ENCODE peak calls at places on chromosome 4, in ten cellular contexts. B is CD8-positive, alpha-beta memory T cell; N is amniotic stem cell; O is EL; T is renal cortical epithelial cell; L is H4; D is ureter; E is amygdala; H is mucosa of descending colon; M is CD4-positive, CD25-positive, alpha-beta regulatory T cell. Q is an unnamed sample.

GRCh38 chr4:173529505-173530325 is at the start of gene HAND2:
- DNase-seq in N (peak; percentile 76), E (no peak), D (no peak), T (no peak), L (peak; percentile 58), O (peak; percentile 68), M (no peak), B (no peak), H (peak; percentile 48), Q (no peak)

GRCh38 chr4:42280327-42281095 is 116.8 kb upstream of the SHISA3 start:
- DNase-seq in O (peak; percentile 25), L (peak; percentile 36), B (no peak), D (no peak), E (no peak), M (no peak), H (peak; percentile 22), T (peak; percentile 25), N (no peak), Q (peak; percentile 33)

GRCh38 chr4:8745036-8745827 is 126.4 kb downstream of the HMX1 start:
- DNase-seq in L (no peak), D (peak; percentile 20), E (no peak), M (no peak), O (no peak), T (no peak), H (no peak), N (no peak), B (no peak), Q (no peak)

GRCh38 chr4:13543648-13544555 is at the start of gene NKX3-2:
- DNase-seq in N (no peak), M (no peak), D (no peak), E (no peak), T (no peak), L (no peak), O (peak; percentile 33), H (no peak), B (no peak), Q (no peak)

GRCh38 chr4:16457944-16458343 is 231.7 kb upstream of the TAPT1 start:
- DNase-seq in O (peak; percentile 56), E (no peak), T (peak; percentile 84), D (no peak), M (no peak), H (no peak), B (no peak), N (no peak), L (no peak), Q (no peak)

GRCh38 chr4:136680271-136680670 is 852.0 kb downstream of the PCDH18 start:
- DNase-seq in B (no peak), M (no peak), O (peak; percentile 45), D (no peak), N (no peak), L (peak; percentile 42), T (peak; percentile 27), H (no peak), E (no peak), Q (no peak)

GRCh38 chr4:121177238-121178137 is 13.4 kb upstream of the TNIP3 start:
- DNase-seq in L (no peak), T (no peak), N (no peak), O (no peak), B (no peak), D (no peak), M (no peak), H (no peak), E (no peak), Q (no peak)

GRCh38 chr4:40486534-40486933 is 143.1 kb downstream of the RBM47 start:
- DNase-seq in D (no peak), T (peak; percentile 90), H (no peak), N (no peak), E (no peak), B (no peak), O (peak; percentile 50), L (no peak), M (no peak), Q (no peak)

GRCh38 chr4:3041192-3042142 is 32.9 kb downstream of the HTT-AS start:
- DNase-seq in D (peak; percentile 62), E (no peak), B (peak; percentile 35), H (peak; percentile 64), O (peak; percentile 72), M (peak; percentile 35), N (no peak), L (no peak), T (peak; percentile 23), Q (peak; percentile 55)

GRCh38 chr4:134027931-134028330 is 173.7 kb downstream of the PABPC4L start:
- DNase-seq in T (peak; percentile 98), H (no peak), O (peak; percentile 74), D (no peak), B (no peak), L (peak; percentile 49), N (peak; percentile 55), E (no peak), M (no peak), Q (no peak)

GRCh38 chr4:146158036-146158745 is 17.3 kb upstream of the LSM6 start:
- DNase-seq in O (no peak), T (no peak), E (no peak), M (no peak), L (no peak), N (no peak), H (no peak), B (no peak), D (no peak), Q (no peak)

GRCh38 chr4:44563496-44563895 is 87.9 kb downstream of the YIPF7 start:
- DNase-seq in T (no peak), L (no peak), D (no peak), N (no peak), B (no peak), H (no peak), M (no peak), O (no peak), E (no peak), Q (no peak)

GRCh38 chr4:12555011-12555410 is 929.1 kb downstream of the RAB28 start:
- DNase-seq in O (no peak), H (no peak), D (no peak), T (no peak), B (no peak), M (no peak), E (no peak), N (no peak), L (peak; percentile 55), Q (no peak)

GRCh38 chr4:139297001-139297410 is 4.3 kb upstream of the NAA15 start:
- DNase-seq in M (no peak), B (no peak), E (no peak), N (no peak), L (peak; percentile 38), H (no peak), T (peak; percentile 66), D (no peak), O (peak; percentile 44), Q (no peak)

GRCh38 chr4:181792641-181793612 is 450.3 kb upstream of the TENM3 start:
- DNase-seq in B (no peak), N (no peak), T (no peak), D (no peak), E (no peak), O (no peak), L (no peak), H (no peak), M (no peak), Q (no peak)

GRCh38 chr4:19945979-19946380 is 305.7 kb upstream of the SLIT2 start:
- DNase-seq in B (no peak), T (peak; percentile 98), N (peak; percentile 62), E (no peak), L (peak; percentile 79), M (no peak), O (peak; percentile 99), H (no peak), D (no peak), Q (no peak)

GRCh38 chr4:112075129-112075753 is 70.0 kb upstream of the FAM241A start:
- DNase-seq in E (no peak), T (peak; percentile 66), N (peak; percentile 17), H (peak; percentile 65), L (peak; percentile 60), B (peak; percentile 23), D (no peak), M (peak; percentile 31), O (peak; percentile 63), Q (peak; percentile 47)

GRCh38 chr4:111064342-111064993 is 441.6 kb upstream of the PITX2 start:
- DNase-seq in M (no peak), B (no peak), L (peak; percentile 39), H (no peak), O (peak; percentile 92), T (peak; percentile 98), E (no peak), D (no peak), N (no peak), Q (no peak)

GRCh38 chr4:55032788-55033187 is 92.6 kb downstream of the KDR start:
- DNase-seq in L (no peak), B (no peak), N (no peak), T (no peak), E (no peak), O (no peak), D (no peak), H (no peak), M (no peak), Q (no peak)